ENCODE peak calls at places on chromosomes 13 and 19, in four cellular contexts. X is left ventricle myocardium inferior, A is esophagus muscularis mucosa, J is tibial nerve. Z is an unnamed sample.
A peak's percentile ranks its signal among the peaks of the same experiment; 100 is the strongest.

GRCh38 chr19:46717034-46717715 is at the start of gene PRKD2:
- DNase-seq in X (peak; percentile 95), A (peak; percentile 97), J (peak; percentile 89), Z (peak; percentile 93)

GRCh38 chr13:30607908-30608307 is 9.8 kb upstream of the USPL1 start:
- DNase-seq in X (no peak), A (no peak), J (no peak), Z (no peak)

GRCh38 chr13:44092053-44092452 is 212.3 kb downstream of the LACC1 start:
- DNase-seq in X (no peak), A (no peak), J (no peak), Z (no peak)

GRCh38 chr19:48962029-48962848 is 2.9 kb upstream of the FTL start:
- DNase-seq in X (peak; percentile 54), A (no peak), J (peak; percentile 44), Z (peak; percentile 95)

GRCh38 chr19:51342631-51343569 is 961 bp upstream of the VSIG10L start:
- DNase-seq in X (no peak), A (no peak), J (no peak), Z (no peak)

GRCh38 chr19:40751065-40751923 is at the start of gene SNRPA:
- DNase-seq in X (peak; percentile 96), A (peak; percentile 100), J (peak; percentile 96), Z (peak; percentile 97)

GRCh38 chr19:3302755-3303154 is 63.6 kb upstream of the NFIC start:
- DNase-seq in X (no peak), A (no peak), J (no peak), Z (no peak)

GRCh38 chr19:18422530-18423191 is 3.5 kb downstream of the SSBP4 start:
- DNase-seq in X (no peak), A (no peak), J (no peak), Z (no peak)

GRCh38 chr19:33358408-33358807 is 15.1 kb upstream of the CEBPG start:
- DNase-seq in X (no peak), A (no peak), J (no peak), Z (no peak)

GRCh38 chr19:16771618-16772017 is 52.0 kb downstream of the NWD1 start:
- DNase-seq in X (peak; percentile 59), A (peak; percentile 97), J (peak; percentile 97), Z (peak; percentile 72)

GRCh38 chr19:8221161-8221560 is 12.0 kb downstream of the CERS4 start:
- DNase-seq in X (no peak), A (no peak), J (no peak), Z (no peak)

GRCh38 chr13:71866173-71867091 is 572 bp downstream of the DACH1 start:
- DNase-seq in X (peak; percentile 31), A (no peak), J (no peak), Z (peak; percentile 91)

GRCh38 chr13:93355094-93355493 is 128.5 kb downstream of the GPC6 start:
- DNase-seq in X (no peak), A (no peak), J (no peak), Z (no peak)

GRCh38 chr19:39133431-39134270 is 8.1 kb downstream of the PAK4 start:
- DNase-seq in X (no peak), A (no peak), J (no peak), Z (peak; percentile 54)

GRCh38 chr19:7605490-7606222 is 10.0 kb downstream of the CAMSAP3 start:
- DNase-seq in X (no peak), A (no peak), J (no peak), Z (no peak)

GRCh38 chr13:23674795-23675640 is 104.8 kb downstream of the TNFRSF19 start:
- DNase-seq in X (no peak), A (no peak), J (no peak), Z (no peak)

GRCh38 chr19:3193256-3194062 is 7.7 kb downstream of the NCLN start:
- DNase-seq in X (no peak), A (no peak), J (no peak), Z (peak; percentile 78)

GRCh38 chr13:29521336-29521735 is 74.2 kb downstream of the SLC7A1 start:
- DNase-seq in X (no peak), A (no peak), J (no peak), Z (no peak)

GRCh38 chr19:52734340-52734892 is 428 bp downstream of the ZNF611 start:
- DNase-seq in X (peak; percentile 24), A (no peak), J (no peak), Z (no peak)

GRCh38 chr19:39401549-39402416 is 4.9 kb upstream of the ZFP36 start:
- DNase-seq in X (no peak), A (no peak), J (peak; percentile 69), Z (no peak)

GRCh38 chr13:110559429-110559943 is 2.0 kb downstream of the RAB20 start:
- DNase-seq in X (peak; percentile 57), A (no peak), J (no peak), Z (peak; percentile 86)

GRCh38 chr13:106140476-106140875 is 395.0 kb downstream of the EFNB2 start:
- DNase-seq in X (no peak), A (no peak), J (no peak), Z (no peak)

GRCh38 chr13:92461402-92461801 is 765.2 kb upstream of the GPC6 start:
- DNase-seq in X (no peak), A (no peak), J (no peak), Z (no peak)

GRCh38 chr19:33219261-33219812 is 6.3 kb downstream of the SLC7A10 start:
- DNase-seq in X (no peak), A (no peak), J (no peak), Z (peak; percentile 51)

GRCh38 chr13:65054277-65054676 is 2175.9 kb downstream of the PCDH9 start:
- DNase-seq in X (no peak), A (no peak), J (no peak), Z (no peak)

GRCh38 chr13:51097353-51098043 is 13.6 kb downstream of the C13orf42 start:
- DNase-seq in X (no peak), A (no peak), J (no peak), Z (no peak)

GRCh38 chr13:98919566-98919965 is 58.3 kb downstream of the DOCK9 start:
- DNase-seq in X (no peak), A (no peak), J (no peak), Z (no peak)

GRCh38 chr19:2974342-2974932 is 2.9 kb upstream of the TLE6 start:
- DNase-seq in X (peak; percentile 50), A (no peak), J (peak; percentile 81), Z (peak; percentile 71)

GRCh38 chr19:1227655-1228054 is 10.2 kb downstream of the CBARP start:
- DNase-seq in X (no peak), A (no peak), J (no peak), Z (no peak)

GRCh38 chr19:17703823-17704463 is 15.3 kb upstream of the MAP1S start:
- DNase-seq in X (no peak), A (no peak), J (peak; percentile 61), Z (no peak)

GRCh38 chr13:38670627-38671026 is 16.2 kb upstream of the FREM2 start:
- DNase-seq in X (no peak), A (no peak), J (no peak), Z (no peak)

GRCh38 chr13:97179501-97179900 is 42.6 kb upstream of the MBNL2 start:
- DNase-seq in X (no peak), A (no peak), J (no peak), Z (no peak)

GRCh38 chr19:29259867-29260281 is 46.9 kb upstream of the UQCRFS1 start:
- DNase-seq in X (no peak), A (peak; percentile 53), J (no peak), Z (no peak)

GRCh38 chr13:47903836-47904235 is 97.2 kb downstream of the SUCLA2 start:
- DNase-seq in X (no peak), A (no peak), J (no peak), Z (no peak)

GRCh38 chr13:47904891-47905290 is 96.2 kb downstream of the SUCLA2 start:
- DNase-seq in X (no peak), A (no peak), J (no peak), Z (no peak)

GRCh38 chr13:47901451-47901850 is 99.6 kb downstream of the SUCLA2 start:
- DNase-seq in X (no peak), A (no peak), J (no peak), Z (no peak)

GRCh38 chr13:47908200-47908902 is 92.7 kb downstream of the SUCLA2 start:
- DNase-seq in X (no peak), A (no peak), J (no peak), Z (no peak)

DNA sequence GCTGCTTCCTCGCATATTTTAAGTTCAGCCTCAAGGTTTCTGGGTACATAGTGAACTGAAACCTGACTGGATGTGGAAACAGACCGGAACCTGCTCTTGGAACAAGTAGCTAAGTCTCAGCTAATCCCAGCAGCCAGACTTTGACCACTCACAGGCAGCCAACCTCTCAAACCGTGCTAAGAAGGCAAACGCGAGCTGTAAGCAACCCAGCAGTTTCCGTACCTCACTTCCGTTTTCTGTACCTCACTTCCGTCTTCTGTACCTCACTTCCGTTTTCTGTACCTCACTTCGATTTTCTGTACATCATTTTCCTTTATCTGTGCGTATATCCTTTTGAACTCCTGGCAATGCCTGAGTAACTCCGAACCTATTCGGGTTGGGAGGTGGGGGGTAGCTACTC is 96.8 kb downstream of the SUCLA2 start:
- DNase-seq in X (no peak), A (no peak), J (no peak), Z (no peak)
- H3K27ac ChIP-seq in X (no peak overlapping the region), A (no peak overlapping the region), J (no peak overlapping the region), Z (peak overlapping the region; percentile 7)

GRCh38 chr13:79385694-79386093 is 20.4 kb downstream of the RBM26 start:
- DNase-seq in X (no peak), A (no peak), J (no peak), Z (no peak)

GRCh38 chr13:79384022-79384610 is 21.9 kb downstream of the RBM26 start:
- DNase-seq in X (no peak), A (no peak), J (no peak), Z (no peak)

GRCh38 chr13:79389031-79389430 is 17.0 kb downstream of the RBM26 start:
- DNase-seq in X (no peak), A (no peak), J (no peak), Z (no peak)

GRCh38 chr13:79387853-79388252 is 18.2 kb downstream of the RBM26 start:
- DNase-seq in X (no peak), A (no peak), J (no peak), Z (no peak)

GRCh38 chr13:79386125-79386822 is 19.8 kb downstream of the RBM26 start:
- DNase-seq in X (no peak), A (no peak), J (no peak), Z (no peak)
- H3K4me1 ChIP-seq in X (peaks cover 62% of the 10 kb centered on the region), A (peaks cover 19% of the 10 kb centered on the region), J (no peaks in the 10 kb centered on the region), Z (peaks cover 9% of the 10 kb centered on the region)

GRCh38 chr19:50311723-50312635 is 17.2 kb downstream of the KCNC3 start:
- DNase-seq in X (no peak), A (no peak), J (no peak), Z (peak; percentile 68)
- H3K27me3 ChIP-seq in X (peaks cover 73% of the 10 kb centered on the region), A (peaks cover 3% of the 10 kb centered on the region), J (peaks cover 64% of the 10 kb centered on the region), Z (peaks cover 75% of the 10 kb centered on the region)

GRCh38 chr13:25291691-25292090 is 4.4 kb upstream of the MTMR6 start:
- DNase-seq in X (no peak), A (no peak), J (no peak), Z (no peak)

GRCh38 chr13:25288966-25289365 is 1.7 kb upstream of the MTMR6 start:
- DNase-seq in X (no peak), A (no peak), J (no peak), Z (no peak)

GRCh38 chr13:25286969-25287961 is at the start of gene MTMR6:
- DNase-seq in X (peak; percentile 94), A (peak; percentile 98), J (peak; percentile 86), Z (peak; percentile 94)

GRCh38 chr13:25295228-25295627 is 6.2 kb upstream of the NUP58 start:
- DNase-seq in X (no peak), A (no peak), J (no peak), Z (no peak)

DNA sequence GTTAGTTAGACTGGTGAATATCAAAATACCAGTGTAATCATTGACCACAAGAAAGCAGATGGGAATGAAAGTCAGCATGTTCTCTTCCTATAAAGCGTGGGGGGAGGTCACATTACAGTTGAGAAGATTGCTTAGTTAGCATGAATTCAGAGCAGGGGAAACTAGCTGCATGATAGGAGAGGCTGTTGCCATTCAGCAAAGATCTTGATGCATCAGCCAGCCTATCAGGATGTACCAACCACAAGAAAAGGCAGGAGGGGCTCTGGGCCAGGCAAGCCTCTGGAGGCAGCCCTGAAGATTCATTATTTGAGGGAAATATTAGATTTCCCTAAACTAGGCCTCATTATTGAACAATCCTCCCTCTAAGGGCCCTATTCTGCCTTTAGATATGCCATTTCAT is 5.0 kb upstream of the MTMR6 start:
- DNase-seq in X (no peak), A (no peak), J (no peak), Z (no peak)
- H3K27ac ChIP-seq in X (no peak overlapping the region), A (no peak overlapping the region), J (peak overlapping the region; percentile 47), Z (no peak overlapping the region)

Z was measured in left lung.